ENCODE peak calls at places on chromosomes 11 and 22, in six cellular contexts. K is Peyer's patch, U is spleen, N is psoas muscle, Y is SJSA1, Q is aorta. D is an unnamed sample.

GRCh38 chr11:26741036-26741435 is 19.2 kb upstream of the SLC5A12 start:
- DNase-seq in K (no peak), U (no peak), N (no peak), Y (no peak), Q (no peak), D (no peak)

GRCh38 chr11:942853-943252 is 17.2 kb downstream of the AP2A2 start:
- DNase-seq in K (no peak), U (no peak), N (no peak), Y (no peak), Q (no peak), D (no peak)

GRCh38 chr11:76512851-76513653 is 68.2 kb downstream of the EMSY start:
- DNase-seq in K (no peak), U (no peak), N (no peak), Y (no peak), Q (no peak), D (peak; percentile 4)

GRCh38 chr11:59943996-59944395 is 5.8 kb downstream of the OOSP1 start:
- DNase-seq in K (no peak), U (no peak), N (no peak), Y (no peak), Q (no peak), D (no peak)

GRCh38 chr11:77051511-77051910 is 15.3 kb upstream of the CAPN5 start:
- DNase-seq in K (no peak), U (no peak), N (no peak), Y (no peak), Q (no peak), D (no peak)

GRCh38 chr11:72681226-72682153 is 7.3 kb upstream of the PDE2A start:
- DNase-seq in K (no peak), U (no peak), N (no peak), Y (no peak), Q (no peak), D (no peak)

GRCh38 chr11:2825886-2826678 is 59.5 kb downstream of the CDKN1C start:
- DNase-seq in K (peak; percentile 71), U (no peak), N (peak; percentile 86), Y (peak; percentile 98), Q (peak; percentile 86), D (no peak)

GRCh38 chr11:78228467-78228866 is 39.7 kb downstream of the USP35 start:
- DNase-seq in K (peak; percentile 59), U (no peak), N (no peak), Y (peak; percentile 3), Q (no peak), D (no peak)

GRCh38 chr22:38900677-38901076 is 28.7 kb upstream of the CBX6 start:
- DNase-seq in K (no peak), U (no peak), N (no peak), Y (no peak), Q (no peak), D (no peak)

GRCh38 chr11:126862664-126863247 is 137.8 kb downstream of the KIRREL3 start:
- DNase-seq in K (no peak), U (no peak), N (no peak), Y (no peak), Q (no peak), D (no peak)

GRCh38 chr11:58917159-58917765 is 22.0 kb upstream of the GLYATL1 start:
- DNase-seq in K (no peak), U (no peak), N (no peak), Y (no peak), Q (no peak), D (no peak)

GRCh38 chr11:70470127-70470526 is 71.8 kb downstream of the CTTN start:
- DNase-seq in K (no peak), U (no peak), N (no peak), Y (no peak), Q (peak; percentile 17), D (no peak)

GRCh38 chr11:71928739-71929443 is at the start of gene RNF121:
- DNase-seq in K (peak; percentile 99), U (peak; percentile 99), N (peak; percentile 99), Y (peak; percentile 91), Q (peak; percentile 99), D (peak; percentile 98)

GRCh38 chr11:119795231-119795630 is 66.2 kb upstream of the NECTIN1 start:
- DNase-seq in K (no peak), U (peak; percentile 50), N (no peak), Y (peak; percentile 25), Q (peak; percentile 32), D (no peak)

GRCh38 chr11:44402466-44403075 is 92.6 kb upstream of the ALX4 start:
- DNase-seq in K (no peak), U (no peak), N (no peak), Y (no peak), Q (no peak), D (no peak)

GRCh38 chr11:44404323-44404705 is 94.4 kb upstream of the ALX4 start:
- DNase-seq in K (no peak), U (no peak), N (no peak), Y (no peak), Q (no peak), D (no peak)

GRCh38 chr11:44403587-44404322 is 93.8 kb upstream of the ALX4 start:
- DNase-seq in K (no peak), U (no peak), N (no peak), Y (no peak), Q (no peak), D (no peak)

GRCh38 chr11:44404736-44405395 is 94.9 kb upstream of the ALX4 start:
- DNase-seq in K (no peak), U (no peak), N (no peak), Y (no peak), Q (no peak), D (no peak)

GRCh38 chr11:44403176-44403575 is 93.2 kb upstream of the ALX4 start:
- DNase-seq in K (no peak), U (no peak), N (no peak), Y (no peak), Q (no peak), D (no peak)
- H3K4me1 ChIP-seq in K (no peaks in the 10 kb centered on the region), U (no peaks in the 10 kb centered on the region), N (no peaks in the 10 kb centered on the region), Y (no peaks in the 10 kb centered on the region), Q (no peaks in the 10 kb centered on the region), D (no peaks in the 10 kb centered on the region)

GRCh38 chr11:108237058-108237481 is 14.2 kb downstream of the ATM start:
- DNase-seq in K (no peak), U (no peak), N (no peak), Y (no peak), Q (no peak), D (no peak)

GRCh38 chr11:108242422-108242821 is 19.6 kb downstream of the ATM start:
- DNase-seq in K (no peak), U (no peak), N (no peak), Y (no peak), Q (no peak), D (no peak)

GRCh38 chr11:108235633-108236032 is 12.8 kb downstream of the ATM start:
- DNase-seq in K (no peak), U (no peak), N (no peak), Y (no peak), Q (no peak), D (no peak)

GRCh38 chr11:108241370-108242037 is 18.6 kb downstream of the ATM start:
- DNase-seq in K (no peak), U (no peak), N (no peak), Y (no peak), Q (no peak), D (no peak)

DNA sequence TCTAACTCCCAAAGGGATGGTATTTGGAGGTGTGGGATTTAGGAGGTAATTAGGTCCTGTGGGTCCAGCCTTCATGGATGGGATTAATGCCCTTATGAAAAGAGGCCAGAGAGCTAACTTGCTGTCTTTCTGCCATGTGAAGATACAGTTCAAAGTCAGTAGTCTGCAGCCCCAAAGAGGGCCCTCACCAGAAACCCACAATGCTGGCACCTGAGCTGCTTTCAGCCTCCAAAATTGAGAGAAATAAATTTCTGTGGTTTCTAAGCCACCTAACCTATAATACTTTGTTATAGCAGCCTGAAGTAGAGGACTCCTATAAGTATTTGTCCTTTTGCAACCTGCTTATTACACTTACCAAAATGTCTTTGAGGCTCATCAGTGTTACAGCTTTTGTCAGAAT is 16.2 kb downstream of the ATM start:
- DNase-seq in K (no peak), U (no peak), N (no peak), Y (no peak), Q (no peak), D (peak; percentile 62)
- H3K4me1 ChIP-seq in K (peaks cover 7% of the 10 kb centered on the region), U (peaks cover 94% of the 10 kb centered on the region), N (no peaks in the 10 kb centered on the region), Y (peaks cover 14% of the 10 kb centered on the region), Q (no peaks in the 10 kb centered on the region), D (peaks cover 94% of the 10 kb centered on the region)

DNA sequence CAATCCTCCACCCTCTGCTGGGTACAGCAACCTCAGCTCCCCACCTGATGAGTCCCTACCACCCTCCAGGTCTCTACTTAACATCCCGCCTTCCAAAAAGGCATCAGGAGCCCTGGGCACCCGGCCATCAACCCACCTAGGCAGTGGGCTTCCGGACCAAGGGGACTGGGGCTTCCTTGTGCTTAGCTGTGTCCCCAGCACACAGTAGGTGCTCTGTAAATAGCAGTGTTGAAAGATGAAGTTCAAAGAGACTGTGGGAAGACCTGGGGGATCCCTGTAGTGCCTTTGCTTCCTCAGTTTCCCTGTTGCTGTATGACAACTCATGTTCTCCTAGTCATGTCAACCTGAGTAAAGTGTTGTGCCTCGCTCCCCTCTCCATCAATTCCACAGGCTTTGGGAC is 21.0 kb downstream of the VWCE start:
- DNase-seq in K (no peak), U (no peak), N (no peak), Y (no peak), Q (no peak), D (no peak)
- H3K4me1 ChIP-seq in K (no peaks in the 10 kb centered on the region), U (no peaks in the 10 kb centered on the region), N (no peaks in the 10 kb centered on the region), Y (peaks cover 5% of the 10 kb centered on the region), Q (no peaks in the 10 kb centered on the region), D (no peaks in the 10 kb centered on the region)

GRCh38 chr11:63870351-63871197 is 31.7 kb downstream of the MARK2 start:
- DNase-seq in K (no peak), U (no peak), N (no peak), Y (no peak), Q (peak; percentile 39), D (no peak)
- H3K4me1 ChIP-seq in K (peaks cover 29% of the 10 kb centered on the region), U (peaks cover 100% of the 10 kb centered on the region), N (peaks cover 68% of the 10 kb centered on the region), Y (peaks cover 5% of the 10 kb centered on the region), Q (peaks cover 4% of the 10 kb centered on the region), D (peaks cover 87% of the 10 kb centered on the region)

DNA sequence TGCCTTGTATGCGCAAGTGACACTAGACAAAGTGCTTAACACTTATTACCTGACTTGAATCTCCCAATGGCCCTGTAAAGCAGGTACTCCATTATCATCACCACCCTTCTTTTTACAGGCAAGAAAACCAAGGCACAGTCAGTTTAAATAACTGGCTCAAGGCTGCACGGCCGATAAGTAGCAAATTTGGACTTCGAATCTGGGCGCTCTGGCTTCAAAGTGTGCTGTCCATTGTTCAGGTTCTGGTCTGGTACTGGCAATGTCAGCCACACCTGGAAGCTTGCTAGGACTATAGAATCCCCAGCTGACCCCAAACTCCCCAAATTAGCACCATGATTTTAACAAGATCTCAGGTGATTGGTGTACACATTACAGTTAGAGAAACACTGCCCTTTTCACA is 19.3 kb upstream of the EHF start:
- DNase-seq in K (no peak), U (no peak), N (no peak), Y (no peak), Q (no peak), D (no peak)
- H3K4me1 ChIP-seq in K (no peaks in the 10 kb centered on the region), U (peaks cover 12% of the 10 kb centered on the region), N (no peaks in the 10 kb centered on the region), Y (peaks cover 28% of the 10 kb centered on the region), Q (no peaks in the 10 kb centered on the region), D (peaks cover 16% of the 10 kb centered on the region)

D was measured in CD8-positive, alpha-beta memory T cell.